ENCODE peak calls at places on chromosomes 3 and 15, in four cellular contexts. V is heart left ventricle, U is NT2/D1, W is mesendoderm. L is an unnamed sample. For H3K36me3 and H3K4me1, the result is how much of the 10 kb centered on the place peaks cover.

GRCh38 chr3:41418961-41419691 is 219.8 kb downstream of the CTNNB1 start:
- DNase-seq in W (peak), V (no peak), U (peak), L (no peak)

GRCh38 chr15:66703540-66703941 is 1.5 kb downstream of the SMAD6 start:
- DNase-seq in U (no peak), W (no peak), V (peak), L (peak)

GRCh38 chr15:78811124-78811824 is at the start of gene ADAMTS7:
- DNase-seq in V (peak), U (peak), W (peak), L (peak)

GRCh38 chr3:114504941-114505632 is 211.3 kb downstream of the TIGIT start:
- DNase-seq in W (peak), V (no peak), U (no peak), L (no peak)

GRCh38 chr15:44726136-44726535 is 10.2 kb upstream of the TRIM69 start:
- DNase-seq in V (no peak), U (no peak), W (no peak), L (no peak)

GRCh38 chr3:10927551-10927950 is 65.0 kb upstream of the SLC6A1 start:
- DNase-seq in W (no peak), U (no peak), V (no peak), L (no peak)

GRCh38 chr3:65713016-65713415 is 325.7 kb downstream of the MAGI1 start:
- DNase-seq in U (peak), W (peak), V (no peak), L (no peak)

GRCh38 chr3:9717050-9717555 is 13.5 kb downstream of the CPNE9 start:
- DNase-seq in V (no peak), W (no peak), U (no peak), L (no peak)

GRCh38 chr3:11499144-11499543 is 144.6 kb downstream of the VGLL4 start:
- DNase-seq in U (no peak), W (no peak), V (no peak), L (no peak)

GRCh38 chr3:34206996-34207395 is 408.6 kb downstream of the PDCD6IP start:
- DNase-seq in U (no peak), V (no peak), W (peak), L (no peak)

GRCh38 chr3:45123841-45124269 is 22.3 kb downstream of the CDCP1 start:
- DNase-seq in W (peak), V (no peak), U (no peak), L (no peak)

GRCh38 chr15:41180206-41180789 is 50.3 kb downstream of the EXD1 start:
- DNase-seq in V (no peak), U (no peak), W (no peak), L (no peak)

GRCh38 chr15:90885432-90886290 is 1.4 kb downstream of the FES start:
- DNase-seq in W (peak), U (no peak), V (peak), L (peak)

GRCh38 chr3:123757281-123757940 is 126.7 kb downstream of the MYLK start:
- DNase-seq in V (peak), W (peak), U (no peak), L (no peak)

GRCh38 chr15:57610130-57610529 is 18.4 kb downstream of the MYZAP start:
- DNase-seq in W (peak), U (no peak), V (peak), L (peak)

GRCh38 chr15:57647791-57648130 is 56.1 kb downstream of the MYZAP start:
- DNase-seq in U (no peak), V (peak), W (peak), L (no peak)

GRCh38 chr15:55742927-55743614 is at the start of gene PRTG:
- DNase-seq in V (peak), W (peak), U (no peak), L (peak)

GRCh38 chr3:9867106-9867505 is 12.9 kb downstream of the CIDEC start:
- DNase-seq in W (no peak), U (no peak), V (no peak), L (no peak)

GRCh38 chr3:183044547-183045229 is 54.6 kb downstream of the MCCC1 start:
- DNase-seq in W (no peak), U (no peak), V (no peak), L (peak)

GRCh38 chr3:156781310-156782230 is 44.6 kb upstream of the LEKR1 start:
- DNase-seq in W (no peak), V (no peak), U (no peak), L (no peak)

GRCh38 chr3:188170461-188171459 is 16.8 kb downstream of the LPP start:
- DNase-seq in W (no peak), U (no peak), V (no peak), L (no peak)

GRCh38 chr15:69760890-69761568 is 308.4 kb downstream of the RPLP1 start:
- DNase-seq in V (peak), U (no peak), W (no peak), L (no peak)

GRCh38 chr3:170387952-170388351 is 30.4 kb downstream of the SKIL start:
- DNase-seq in U (no peak), V (no peak), W (no peak), L (no peak)

GRCh38 chr3:123642182-123642956 is 57.5 kb upstream of the HACD2 start:
- DNase-seq in V (peak), W (peak), U (peak), L (peak)

GRCh38 chr3:23324745-23325144 is 121.6 kb downstream of the UBE2E2 start:
- DNase-seq in U (no peak), W (peak), V (no peak), L (no peak)

GRCh38 chr15:88454867-88455810 is 12.0 kb downstream of the MRPL46 start:
- DNase-seq in W (peak), V (peak), U (peak), L (peak)

GRCh38 chr3:73547427-73548036 is 77.2 kb downstream of the PDZRN3 start:
- DNase-seq in W (no peak), V (no peak), U (no peak), L (no peak)

GRCh38 chr3:100710355-100711198 is 1.3 kb downstream of the TFG start:
- DNase-seq in W (peak), U (no peak), V (peak), L (peak)

GRCh38 chr3:129526121-129526900 is 2.1 kb upstream of the RHO start:
- DNase-seq in V (no peak), W (no peak), U (no peak), L (no peak)

GRCh38 chr3:32297366-32297765 is 58.9 kb downstream of the CMTM8 start:
- DNase-seq in V (no peak), W (no peak), U (no peak), L (no peak)

GRCh38 chr3:97256060-97256459 is 441.7 kb downstream of the EPHA6 start:
- DNase-seq in W (peak), V (no peak), U (no peak), L (no peak)

GRCh38 chr15:74565381-74566085 is 24.5 kb downstream of the ARID3B start:
- DNase-seq in V (no peak), U (no peak), W (no peak), L (no peak)

GRCh38 chr3:114827495-114827894 is 319.6 kb downstream of the ZBTB20 start:
- DNase-seq in W (peak), U (peak), V (no peak), L (no peak)

GRCh38 chr3:71195492-71195891 is 388.0 kb downstream of the FOXP1 start:
- DNase-seq in U (no peak), V (no peak), W (no peak), L (no peak)

GRCh38 chr3:194330579-194330978 is 20.5 kb downstream of the CPN2 start:
- DNase-seq in U (no peak), W (no peak), V (peak), L (no peak)

GRCh38 chr15:100383302-100384107 is 41.7 kb upstream of the ADAMTS17 start:
- DNase-seq in W (peak), U (no peak), V (no peak), L (no peak)

GRCh38 chr3:146161725-146162047 is 702 bp upstream of the PLOD2 start:
- DNase-seq in W (peak), U (no peak), V (peak), L (no peak)

GRCh38 chr15:40430271-40430805 is 10.4 kb upstream of the BAHD1 start:
- DNase-seq in W (peak), U (no peak), V (no peak), L (no peak)

GRCh38 chr15:26804063-26804804 is 31.4 kb upstream of the GABRB3 start:
- DNase-seq in W (peak), U (no peak), V (no peak), L (no peak)

DNA sequence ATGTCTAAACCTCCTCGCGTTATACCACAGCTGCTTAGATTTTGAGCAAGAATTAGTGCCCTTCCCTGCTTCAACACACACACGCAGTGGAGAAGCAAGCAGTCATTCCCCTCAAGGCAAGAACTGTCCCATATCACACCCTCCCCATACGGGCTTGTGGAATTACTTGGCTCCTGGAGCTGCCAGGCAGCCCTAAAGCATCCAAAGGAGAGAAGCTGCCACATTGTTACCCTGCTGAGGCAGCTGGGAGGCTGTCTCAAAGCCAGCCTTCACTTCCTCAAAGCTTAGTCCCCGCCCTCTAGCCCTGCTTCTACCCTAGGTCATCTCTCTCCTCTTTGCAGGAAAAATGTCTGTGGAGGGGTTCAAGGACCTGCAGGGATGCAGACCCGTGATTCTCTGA is 153.4 kb downstream of the RORA start:
- DNase-seq in U (no peak), V (no peak), W (peak), L (no peak)
- H3K36me3 ChIP-seq in U (under half), V (under half), W (under half), L (under half)

GRCh38 chr3:131903988-131904415 is 130.8 kb downstream of the CPNE4 start:
- DNase-seq in U (no peak), W (peak), V (no peak), L (no peak)
- H3K4me3 ChIP-seq in U (no peak), W (no peak), V (no peak), L (no peak)

GRCh38 chr3:197558000-197558399 is 2.2 kb upstream of the BDH1 start:
- DNase-seq in U (no peak), V (no peak), W (no peak), L (no peak)
- H3K4me1 ChIP-seq in U (under half), V (under half), W (under half), L (under half)

GRCh38 chr15:60791216-60791615 is 312.3 kb upstream of the ICE2 start:
- DNase-seq in U (no peak), V (no peak), W (no peak), L (no peak)
- H3K36me3 ChIP-seq in U (under half), V (under half), W (under half), L (under half)

DNA sequence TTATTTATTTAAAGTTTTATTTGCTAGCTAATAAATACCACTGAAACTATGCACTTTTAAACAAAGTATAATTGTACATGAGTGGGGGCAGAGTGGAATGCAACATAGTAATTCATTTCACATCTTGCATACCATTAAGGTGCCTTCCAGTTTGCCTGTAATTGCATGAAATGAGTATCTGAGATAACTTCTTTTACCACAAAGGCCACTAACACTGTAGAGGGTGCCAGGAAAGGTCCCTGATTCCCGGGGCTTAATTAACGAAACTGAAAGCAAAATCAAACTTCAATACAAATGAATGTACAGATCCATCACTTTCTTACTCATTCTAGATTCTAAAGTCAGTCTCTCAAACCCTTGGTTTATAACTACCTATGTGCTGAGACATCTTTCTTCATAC is 2.1 kb downstream of the CD47 start:
- DNase-seq in U (no peak), V (no peak), W (no peak), L (no peak)
- H3K4me3 ChIP-seq in U (no peak), V (no peak), W (no peak), L (peak)

GRCh38 chr15:31332020-31332680 is 5.5 kb downstream of the KLF13 start:
- DNase-seq in U (no peak), V (no peak), W (no peak), L (peak)

GRCh38 chr15:31331389-31331788 is 4.8 kb downstream of the KLF13 start:
- DNase-seq in V (no peak), W (no peak), U (no peak), L (no peak)

GRCh38 chr15:31333820-31334219 is 7.2 kb downstream of the KLF13 start:
- DNase-seq in V (no peak), U (no peak), W (no peak), L (no peak)

GRCh38 chr15:31333119-31333518 is 6.5 kb downstream of the KLF13 start:
- DNase-seq in U (no peak), W (no peak), V (no peak), L (no peak)

GRCh38 chr15:31332681-31333071 is 6.0 kb downstream of the KLF13 start:
- DNase-seq in U (no peak), V (no peak), W (no peak), L (no peak)
- H3K4me1 ChIP-seq in U (under half), V (half or more), W (under half), L (half or more)

GRCh38 chr15:65021475-65021874 is 8.0 kb downstream of the MTFMT start:
- DNase-seq in W (no peak), U (no peak), V (no peak), L (no peak)

DNA sequence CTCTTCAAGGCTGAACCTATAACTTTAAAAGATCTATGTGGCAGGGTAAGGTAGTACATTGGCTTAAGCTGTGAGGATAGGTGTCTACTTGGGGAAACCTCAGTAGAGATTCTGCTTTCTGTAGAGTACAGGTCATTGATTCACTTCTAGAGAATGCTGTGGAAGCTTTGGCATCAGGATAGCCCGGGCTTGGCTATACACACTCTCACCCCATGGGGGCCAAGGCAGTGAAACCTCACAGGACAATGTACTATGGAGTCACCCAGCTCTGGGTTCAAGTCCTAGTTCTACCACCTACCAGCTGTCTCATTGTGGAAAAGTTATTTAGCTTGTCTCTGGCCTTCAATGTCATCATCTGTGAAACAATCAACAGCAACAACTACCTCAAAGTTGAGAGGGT is 9.0 kb downstream of the MTFMT start:
- DNase-seq in U (no peak), W (peak), V (no peak), L (no peak)
- H3K36me3 ChIP-seq in U (half or more), W (under half), V (half or more), L (under half)

GRCh38 chr15:71088155-71088554 is 27.1 kb upstream of the THSD4 start:
- DNase-seq in W (no peak), U (no peak), V (no peak), L (no peak)

GRCh38 chr15:71084264-71084663 is 31.0 kb upstream of the THSD4 start:
- DNase-seq in U (no peak), V (no peak), W (no peak), L (no peak)

GRCh38 chr15:71083349-71083748 is 31.9 kb upstream of the THSD4 start:
- DNase-seq in W (no peak), U (no peak), V (peak), L (no peak)

GRCh38 chr15:71088683-71089082 is 26.6 kb upstream of the THSD4 start:
- DNase-seq in W (no peak), U (no peak), V (no peak), L (no peak)

GRCh38 chr15:71085809-71086208 is 29.5 kb upstream of the THSD4 start:
- DNase-seq in W (peak), U (peak), V (no peak), L (no peak)
- H3K4me3 ChIP-seq in W (no peak), U (no peak), V (no peak), L (no peak)

DNA sequence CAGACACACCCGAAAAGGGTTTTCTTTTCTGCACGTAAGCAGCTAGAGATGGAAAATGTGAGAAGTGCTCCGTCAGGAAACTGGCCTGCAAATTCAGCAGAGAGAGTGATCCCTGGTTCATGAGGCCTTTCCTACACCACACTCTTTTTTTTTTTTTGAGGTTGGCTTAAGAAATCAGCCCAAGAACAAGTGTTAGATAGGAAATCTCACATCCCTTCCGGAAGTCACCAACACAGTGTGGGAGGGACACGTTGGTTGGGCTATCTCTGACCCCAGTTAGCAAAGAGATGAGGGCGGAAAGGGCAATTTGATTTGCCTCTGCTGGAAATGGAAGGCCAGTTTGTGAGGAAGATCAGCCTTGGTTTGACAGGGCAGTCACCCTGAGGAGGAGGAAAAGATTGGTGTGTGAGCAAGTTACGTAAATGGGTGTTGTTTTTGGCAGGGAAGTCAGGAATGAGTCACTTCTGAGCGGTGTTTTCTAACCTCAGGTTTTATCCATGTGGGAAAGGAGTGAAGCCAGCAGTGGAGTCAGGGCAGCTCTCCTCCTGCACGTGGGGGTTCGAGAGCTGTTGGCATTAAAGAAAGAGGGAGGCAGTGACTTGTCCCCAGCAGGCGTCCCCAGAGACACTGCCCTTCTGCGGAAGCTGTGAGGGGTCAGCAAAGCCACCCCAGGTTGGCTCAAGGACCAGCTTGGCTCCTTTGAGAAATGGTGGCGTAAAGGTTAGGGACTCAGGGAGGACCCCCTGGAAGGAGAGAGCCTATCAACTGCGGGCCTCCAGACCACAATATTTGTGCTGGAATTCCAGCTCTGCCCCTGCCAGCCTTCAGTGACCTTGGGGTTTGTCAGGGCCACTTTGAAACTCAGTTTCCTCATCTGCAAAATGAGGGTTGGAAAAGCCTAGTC is 237.6 kb upstream of the BHLHE40 start:
- DNase-seq in W (peak), V (peak), U (no peak), L (peak)
- H3K4me1 ChIP-seq in W (under half), V (half or more), U (under half), L (under half)